ENCODE peak calls at places on chromosomes 12 and 14, in seven cellular contexts. S, W, D, Q, E, B and L are unnamed samples.

GRCh38 chr12:131751335-131751734 is 40.4 kb downstream of the SFSWAP start:
- DNase-seq in D (no peak), Q (no peak), S (no peak), W (no peak), B (no peak), E (no peak), L (no peak)

GRCh38 chr12:109625131-109625559 is 51.6 kb downstream of the MVK start:
- DNase-seq in S (peak; percentile 59), B (peak; percentile 30), W (no peak), D (no peak), Q (no peak), E (peak; percentile 5), L (peak; percentile 13)

GRCh38 chr12:124457287-124458219 is 109.9 kb downstream of the NCOR2 start:
- DNase-seq in W (no peak), Q (peak; percentile 39), B (no peak), E (peak; percentile 19), D (peak; percentile 82), S (peak; percentile 45), L (peak; percentile 67)

GRCh38 chr14:44529026-44529425 is 21.9 kb upstream of the FSCB start:
- DNase-seq in W (no peak), S (peak; percentile 55), E (peak; percentile 3), D (no peak), B (no peak), Q (no peak), L (peak; percentile 83)

GRCh38 chr14:58765375-58765774 is 127.6 kb downstream of the DACT1 start:
- DNase-seq in W (no peak), S (peak; percentile 32), E (no peak), Q (no peak), D (no peak), B (no peak), L (no peak)

GRCh38 chr12:105331805-105332251 is 1.3 kb downstream of the C12orf75 start:
- DNase-seq in E (peak; percentile 29), S (no peak), D (no peak), Q (no peak), W (peak; percentile 80), B (peak; percentile 55), L (no peak)

GRCh38 chr14:22556021-22556989 is 32.7 kb downstream of the DAD1 start:
- DNase-seq in E (peak; percentile 94), B (peak; percentile 94), S (peak; percentile 92), D (no peak), Q (peak; percentile 36), W (peak; percentile 99), L (peak; percentile 80)

GRCh38 chr12:19033244-19033643 is 96.3 kb upstream of the PLEKHA5 start:
- DNase-seq in S (no peak), Q (no peak), D (no peak), W (no peak), B (no peak), E (no peak), L (no peak)

GRCh38 chr12:124361074-124361965 is 66.4 kb downstream of the RFLNA start:
- DNase-seq in Q (peak; percentile 41), W (no peak), D (no peak), S (peak; percentile 38), B (peak; percentile 65), E (no peak), L (no peak)

DNA sequence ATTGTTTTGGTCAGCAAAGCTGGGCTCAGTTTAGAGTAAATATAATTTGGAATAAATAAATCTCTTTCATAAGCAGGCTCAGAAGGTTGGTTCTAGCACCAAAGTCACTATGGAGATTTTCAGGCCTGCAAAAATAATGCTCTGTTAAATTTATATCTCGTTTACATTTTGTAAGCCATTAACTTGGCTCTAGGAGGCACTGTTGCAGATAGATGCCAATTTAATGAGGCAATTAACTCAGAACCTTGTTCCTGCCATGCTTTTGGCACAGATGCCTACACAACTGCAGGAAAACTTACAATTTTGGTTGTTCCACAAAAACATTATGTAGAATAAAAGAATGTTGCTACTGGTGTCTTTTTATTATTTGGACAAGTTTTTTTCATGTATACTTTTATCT is 428.1 kb downstream of the FLRT2 start:
- DNase-seq in S (no peak), W (no peak), D (no peak), E (no peak), B (no peak), Q (no peak), L (no peak)
- TF ChIP-seq CTCF in S (no peak), W (peak; percentile 19), D (no peak), E (no peak), B (no peak), Q (no peak), L (no peak)

DNA sequence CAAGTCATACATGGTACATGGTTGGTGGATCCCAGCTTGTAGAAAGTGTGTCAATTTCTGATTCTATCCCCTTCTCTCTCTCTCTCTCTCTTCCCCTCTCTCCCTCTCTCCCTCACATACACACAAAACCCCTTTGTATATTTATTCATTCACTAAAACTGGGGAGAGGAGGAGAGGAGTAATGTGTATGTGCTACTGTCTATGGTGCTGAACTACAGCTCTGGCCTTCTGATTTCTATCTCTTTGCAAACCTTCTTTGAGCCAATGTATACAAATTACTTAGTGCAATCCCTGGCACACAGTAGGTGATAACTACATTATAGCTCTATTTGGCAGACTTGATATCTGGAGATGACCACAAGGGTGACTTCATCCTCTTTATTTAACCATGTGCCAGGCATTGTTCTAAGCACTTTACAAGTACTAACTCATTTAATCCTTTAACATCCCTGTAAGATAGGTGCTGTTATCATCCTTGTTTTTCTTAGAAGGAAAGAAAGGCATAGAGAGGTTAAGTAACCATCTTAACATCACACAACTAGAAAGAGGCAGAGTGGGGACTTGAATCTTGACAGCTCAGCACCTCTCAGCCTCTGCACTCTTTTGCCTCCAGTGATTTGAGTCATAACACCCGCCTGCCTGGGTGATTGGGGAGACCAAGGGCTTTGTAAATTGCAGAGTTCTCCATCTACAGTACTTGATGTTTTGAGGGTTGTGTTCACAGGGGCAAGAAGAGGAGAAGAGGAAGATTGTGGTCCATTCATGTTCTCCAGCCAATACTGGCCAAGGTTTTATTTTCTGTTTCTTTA is 21.3 kb downstream of the RPH3A start:
- DNase-seq in B (peak; percentile 5), W (no peak), Q (no peak), D (no peak), E (no peak), S (no peak), L (no peak)
- H3K4me3 ChIP-seq in B (no peak overlapping the region), W (no peak overlapping the region), Q (no peak overlapping the region), D (no peak overlapping the region), E (no peak overlapping the region), S (no peak overlapping the region), L (no peak overlapping the region)

GRCh38 chr14:90451443-90451842 is 54.6 kb downstream of the CALM1 start:
- DNase-seq in W (no peak), B (no peak), D (no peak), E (no peak), Q (no peak), S (no peak), L (no peak)
- TF ChIP-seq CTCF in W (no peak), B (no peak), D (no peak), E (no peak), Q (no peak), S (no peak), L (no peak)

GRCh38 chr12:46558696-46559095 is 186.1 kb upstream of the SLC38A2 start:
- DNase-seq in B (peak; percentile 90), D (no peak), S (no peak), Q (no peak), E (no peak), W (no peak), L (no peak)

GRCh38 chr12:46560078-46560477 is 187.5 kb upstream of the SLC38A2 start:
- DNase-seq in W (no peak), E (no peak), D (no peak), B (peak; percentile 28), Q (no peak), S (no peak), L (no peak)

GRCh38 chr12:46559311-46559710 is 186.7 kb upstream of the SLC38A2 start:
- DNase-seq in B (peak; percentile 98), W (no peak), D (no peak), S (peak; percentile 37), Q (no peak), E (no peak), L (peak; percentile 49)

GRCh38 chr12:46560874-46561273 is 188.3 kb upstream of the SLC38A2 start:
- DNase-seq in S (no peak), D (no peak), B (peak; percentile 29), E (no peak), W (no peak), Q (no peak), L (no peak)

DNA sequence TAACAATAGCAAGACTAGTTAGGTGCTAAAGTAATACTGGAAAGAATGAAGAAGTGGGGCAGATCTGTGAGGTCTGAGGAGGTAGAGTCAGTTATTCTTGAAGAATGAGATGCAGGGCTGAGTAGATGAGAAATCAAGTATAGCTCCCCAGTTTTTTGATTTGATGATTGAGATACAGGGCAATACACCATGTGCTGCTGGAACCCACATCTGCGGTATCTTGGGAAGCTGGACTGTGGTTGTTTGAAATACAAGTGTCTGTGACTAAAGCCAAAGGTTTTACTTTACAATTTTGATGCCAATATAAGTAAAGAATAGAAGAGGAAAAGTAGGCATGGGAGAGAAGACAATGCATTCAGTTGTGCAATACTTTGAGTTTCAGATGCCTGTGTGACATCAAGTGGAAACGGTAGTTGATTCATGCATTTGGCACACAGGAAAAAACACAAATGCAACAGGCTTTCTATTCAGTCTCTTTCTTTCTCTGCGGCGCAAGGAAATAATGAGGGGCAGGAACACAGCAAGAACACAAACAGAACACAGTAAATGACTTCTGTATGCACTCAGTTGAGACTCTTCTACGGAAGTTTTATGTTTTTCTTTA is 190.2 kb upstream of the SLC38A2 start:
- DNase-seq in Q (no peak), W (no peak), S (peak; percentile 97), B (peak; percentile 95), D (no peak), E (peak; percentile 86), L (peak; percentile 98)
- H3K4me3 ChIP-seq in Q (no peak overlapping the region), W (no peak overlapping the region), S (no peak overlapping the region), B (no peak overlapping the region), D (no peak overlapping the region), E (no peak overlapping the region), L (peak overlapping the region; percentile 23)

GRCh38 chr14:21383848-21384493 is at the start of gene SUPT16H:
- DNase-seq in Q (peak; percentile 96), W (peak; percentile 97), D (peak; percentile 94), S (peak; percentile 96), B (peak; percentile 95), E (peak; percentile 97), L (peak; percentile 96)
- TF ChIP-seq CTCF in Q (no peak), W (no peak), D (no peak), S (no peak), B (no peak), E (no peak), L (no peak)